ENCODE peak calls at places on chromosomes 7 and 10, in four cellular contexts. One of them, this sample, is unnamed.
A peak's percentile ranks its signal among the peaks of the same experiment; 100 is the strongest.

GRCh38 chr7:10237306-10237705 is 736.4 kb upstream of the PHF14 start:
- DNase-seq in GM12878: no peak
- DNase-seq in right cardiac atrium: no peak
- DNase-seq in trophoblast cell: peak; percentile 84
- DNase-seq in this sample: no peak

GRCh38 chr10:32953277-32953927 is 4.6 kb downstream of the ITGB1 start:
- DNase-seq in trophoblast cell: peak; percentile 40
- DNase-seq in right cardiac atrium: no peak
- DNase-seq in GM12878: no peak
- DNase-seq in this sample: no peak

GRCh38 chr7:101795461-101795860 is 22.0 kb upstream of the CUX1 start:
- DNase-seq in right cardiac atrium: no peak
- DNase-seq in trophoblast cell: no peak
- DNase-seq in GM12878: no peak
- DNase-seq in this sample: peak; percentile 35

GRCh38 chr7:130975731-130976130 is 241.7 kb upstream of the KLF14 start:
- DNase-seq in GM12878: no peak
- DNase-seq in trophoblast cell: no peak
- DNase-seq in right cardiac atrium: no peak
- DNase-seq in this sample: no peak

GRCh38 chr7:79412915-79413314 is 40.6 kb downstream of the MAGI2 start:
- DNase-seq in right cardiac atrium: no peak
- DNase-seq in GM12878: no peak
- DNase-seq in trophoblast cell: no peak
- DNase-seq in this sample: no peak

GRCh38 chr10:34816067-34817002 is 1.2 kb upstream of the PARD3 start:
- DNase-seq in GM12878: no peak
- DNase-seq in trophoblast cell: peak; percentile 67
- DNase-seq in right cardiac atrium: no peak
- DNase-seq in this sample: peak; percentile 63

GRCh38 chr7:120273476-120273975 is 551 bp downstream of the KCND2 start:
- DNase-seq in trophoblast cell: peak; percentile 23
- DNase-seq in GM12878: peak; percentile 15
- DNase-seq in right cardiac atrium: no peak
- DNase-seq in this sample: no peak

GRCh38 chr10:45487738-45488137 is 113.7 kb downstream of the ALOX5 start:
- DNase-seq in GM12878: no peak
- DNase-seq in right cardiac atrium: no peak
- DNase-seq in trophoblast cell: no peak
- DNase-seq in this sample: no peak

GRCh38 chr10:71600856-71601255 is 118.7 kb downstream of the C10orf105 start:
- DNase-seq in trophoblast cell: peak; percentile 40
- DNase-seq in right cardiac atrium: no peak
- DNase-seq in GM12878: no peak
- DNase-seq in this sample: no peak

GRCh38 chr10:133335238-133336122 is 1.2 kb downstream of the CALY start:
- DNase-seq in right cardiac atrium: peak; percentile 73
- DNase-seq in trophoblast cell: peak; percentile 51
- DNase-seq in GM12878: no peak
- DNase-seq in this sample: peak; percentile 85

GRCh38 chr7:51261950-51262795 is 54.4 kb downstream of the COBL start:
- DNase-seq in trophoblast cell: no peak
- DNase-seq in right cardiac atrium: no peak
- DNase-seq in GM12878: no peak
- DNase-seq in this sample: no peak

GRCh38 chr7:50119815-50120637 is 27.0 kb upstream of the ZPBP start:
- DNase-seq in GM12878: no peak
- DNase-seq in right cardiac atrium: no peak
- DNase-seq in trophoblast cell: no peak
- DNase-seq in this sample: no peak

GRCh38 chr7:155908385-155908784 is 96.1 kb upstream of the SHH start:
- DNase-seq in right cardiac atrium: no peak
- DNase-seq in GM12878: no peak
- DNase-seq in trophoblast cell: no peak
- DNase-seq in this sample: no peak

GRCh38 chr10:5944389-5945202 is 32.7 kb downstream of the IL15RA start:
- DNase-seq in GM12878: no peak
- DNase-seq in right cardiac atrium: peak; percentile 89
- DNase-seq in trophoblast cell: no peak
- DNase-seq in this sample: no peak

GRCh38 chr10:126049741-126050140 is 153.4 kb downstream of the FANK1 start:
- DNase-seq in right cardiac atrium: peak; percentile 53
- DNase-seq in trophoblast cell: no peak
- DNase-seq in GM12878: no peak
- DNase-seq in this sample: no peak

GRCh38 chr10:28113202-28113601 is 114.3 kb upstream of the ODAD2 start:
- DNase-seq in trophoblast cell: no peak
- DNase-seq in GM12878: no peak
- DNase-seq in right cardiac atrium: no peak
- DNase-seq in this sample: no peak

GRCh38 chr7:106127984-106128780 is 16.1 kb upstream of the SYPL1 start:
- DNase-seq in GM12878: no peak
- DNase-seq in trophoblast cell: peak; percentile 72
- DNase-seq in right cardiac atrium: no peak
- DNase-seq in this sample: no peak

GRCh38 chr10:117223413-117224035 is 17.4 kb upstream of the SLC18A2 start:
- DNase-seq in right cardiac atrium: no peak
- DNase-seq in trophoblast cell: no peak
- DNase-seq in GM12878: no peak
- DNase-seq in this sample: no peak

GRCh38 chr10:2924425-2924824 is 142.9 kb upstream of the PFKP start:
- DNase-seq in GM12878: no peak
- DNase-seq in trophoblast cell: no peak
- DNase-seq in right cardiac atrium: no peak
- DNase-seq in this sample: no peak

GRCh38 chr10:74047304-74047703 is 49.4 kb downstream of the VCL start:
- DNase-seq in right cardiac atrium: no peak
- DNase-seq in trophoblast cell: no peak
- DNase-seq in GM12878: no peak
- DNase-seq in this sample: no peak

GRCh38 chr7:2355079-2356008 is 717 bp downstream of the EIF3B start:
- DNase-seq in right cardiac atrium: peak; percentile 34
- DNase-seq in GM12878: no peak
- DNase-seq in trophoblast cell: peak; percentile 45
- DNase-seq in this sample: peak; percentile 91

GRCh38 chr10:14606633-14607032 is 168.1 kb downstream of the FAM107B start:
- DNase-seq in GM12878: no peak
- DNase-seq in right cardiac atrium: no peak
- DNase-seq in trophoblast cell: no peak
- DNase-seq in this sample: no peak

GRCh38 chr10:123147635-123148413 is at the start of gene HMX2:
- DNase-seq in trophoblast cell: no peak
- DNase-seq in right cardiac atrium: no peak
- DNase-seq in GM12878: no peak
- DNase-seq in this sample: peak; percentile 74

GRCh38 chr7:98222533-98223195 is 11.4 kb downstream of the BHLHA15 start:
- DNase-seq in trophoblast cell: no peak
- DNase-seq in right cardiac atrium: no peak
- DNase-seq in GM12878: no peak
- DNase-seq in this sample: peak; percentile 71

GRCh38 chr10:3310016-3310415 is 137.4 kb upstream of the PITRM1 start:
- DNase-seq in trophoblast cell: no peak
- DNase-seq in GM12878: no peak
- DNase-seq in right cardiac atrium: no peak
- DNase-seq in this sample: no peak

GRCh38 chr10:118840071-118840775 is 85.5 kb upstream of the CACUL1 start:
- DNase-seq in trophoblast cell: no peak
- DNase-seq in right cardiac atrium: no peak
- DNase-seq in GM12878: no peak
- DNase-seq in this sample: no peak

GRCh38 chr10:81961451-81962184 is 86.6 kb downstream of the NRG3 start:
- DNase-seq in right cardiac atrium: no peak
- DNase-seq in GM12878: no peak
- DNase-seq in trophoblast cell: no peak
- DNase-seq in this sample: no peak

GRCh38 chr10:86533328-86533727 is 11.7 kb upstream of the WAPL start:
- DNase-seq in right cardiac atrium: no peak
- DNase-seq in GM12878: no peak
- DNase-seq in trophoblast cell: no peak
- DNase-seq in this sample: no peak

GRCh38 chr10:57818522-57818921 is 449.2 kb downstream of the IPMK start:
- DNase-seq in GM12878: no peak
- DNase-seq in trophoblast cell: no peak
- DNase-seq in right cardiac atrium: no peak
- DNase-seq in this sample: no peak

GRCh38 chr10:20877986-20878979 is 18.8 kb downstream of the NEBL start:
- DNase-seq in GM12878: no peak
- DNase-seq in trophoblast cell: no peak
- DNase-seq in right cardiac atrium: no peak
- DNase-seq in this sample: no peak

GRCh38 chr10:14584643-14585042 is 190.1 kb downstream of the FAM107B start:
- DNase-seq in trophoblast cell: no peak
- DNase-seq in GM12878: no peak
- DNase-seq in right cardiac atrium: no peak
- DNase-seq in this sample: no peak

GRCh38 chr7:8144856-8145255 is 117.1 kb downstream of the ICA1 start:
- DNase-seq in GM12878: no peak
- DNase-seq in trophoblast cell: no peak
- DNase-seq in right cardiac atrium: no peak
- DNase-seq in this sample: no peak

GRCh38 chr7:8146156-8146555 is 115.8 kb downstream of the ICA1 start:
- DNase-seq in right cardiac atrium: no peak
- DNase-seq in GM12878: no peak
- DNase-seq in trophoblast cell: no peak
- DNase-seq in this sample: no peak

GRCh38 chr7:8136331-8136730 is 125.6 kb downstream of the ICA1 start:
- DNase-seq in trophoblast cell: no peak
- DNase-seq in GM12878: no peak
- DNase-seq in right cardiac atrium: no peak
- DNase-seq in this sample: no peak

GRCh38 chr7:8143151-8143874 is 118.7 kb downstream of the ICA1 start:
- DNase-seq in GM12878: no peak
- DNase-seq in trophoblast cell: no peak
- DNase-seq in right cardiac atrium: no peak
- DNase-seq in this sample: no peak

DNA sequence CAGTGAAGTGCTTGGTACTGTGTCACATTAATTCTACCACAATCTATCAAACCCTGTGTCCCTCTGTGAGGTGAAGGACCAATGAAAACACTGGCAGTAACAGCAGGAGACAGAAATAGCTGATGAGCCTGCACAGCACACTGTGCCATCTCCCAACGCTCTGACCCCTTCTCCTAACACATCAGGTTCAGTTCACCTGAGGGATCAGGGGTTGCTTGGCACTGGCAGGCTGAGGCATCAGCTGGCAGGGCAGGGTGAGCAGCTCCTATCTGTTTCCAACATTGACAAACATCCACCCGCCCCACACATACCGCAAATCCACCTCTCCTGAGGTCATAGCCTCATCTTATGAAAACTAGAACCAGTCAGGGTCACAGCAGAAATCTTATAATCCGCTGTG is 120.9 kb downstream of the ICA1 start:
- DNase-seq in GM12878: no peak
- DNase-seq in trophoblast cell: no peak
- DNase-seq in right cardiac atrium: no peak
- DNase-seq in this sample: no peak
- H3K4me3 ChIP-seq in GM12878: no peak overlapping the region
- H3K4me3 ChIP-seq in trophoblast cell: peak overlapping the region; percentile 31
- H3K4me3 ChIP-seq in right cardiac atrium: no peak overlapping the region
- H3K4me3 ChIP-seq in this sample: no peak overlapping the region

GRCh38 chr7:115995701-115996100 is 34.9 kb downstream of the TFEC start:
- DNase-seq in right cardiac atrium: no peak
- DNase-seq in GM12878: no peak
- DNase-seq in trophoblast cell: peak; percentile 85
- DNase-seq in this sample: no peak

DNA sequence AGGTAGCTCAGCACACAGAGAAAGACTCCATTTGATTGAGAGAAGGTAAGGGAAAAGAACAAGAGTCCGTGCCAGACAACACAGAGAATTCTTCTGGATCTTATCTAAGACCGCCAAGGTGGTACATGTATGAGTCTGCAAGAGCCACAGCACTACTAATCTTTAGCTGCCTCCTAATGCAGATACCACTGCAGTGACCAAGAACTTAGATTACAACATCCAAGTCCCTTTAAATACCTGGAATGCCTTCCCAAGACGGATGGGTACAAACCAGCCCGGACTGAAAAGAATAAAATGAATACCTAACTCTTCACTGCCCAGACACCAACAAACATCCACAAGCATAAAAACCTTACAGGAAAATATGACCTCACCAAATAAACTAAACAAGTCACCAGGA is 33.3 kb downstream of the TFEC start:
- DNase-seq in GM12878: no peak
- DNase-seq in trophoblast cell: peak; percentile 91
- DNase-seq in right cardiac atrium: no peak
- DNase-seq in this sample: no peak
- H3K9me3 ChIP-seq in GM12878: no peaks in the 10 kb centered on the region
- H3K9me3 ChIP-seq in trophoblast cell: no peaks in the 10 kb centered on the region
- H3K9me3 ChIP-seq in right cardiac atrium: no peaks in the 10 kb centered on the region
- H3K9me3 ChIP-seq in this sample: peaks cover 4% of the 10 kb centered on the region

GRCh38 chr7:22588396-22588795 is 88.4 kb upstream of the STEAP1B start:
- DNase-seq in right cardiac atrium: no peak
- DNase-seq in trophoblast cell: peak; percentile 65
- DNase-seq in GM12878: no peak
- DNase-seq in this sample: no peak

GRCh38 chr7:22587322-22587721 is 87.3 kb upstream of the STEAP1B start:
- DNase-seq in trophoblast cell: no peak
- DNase-seq in right cardiac atrium: no peak
- DNase-seq in GM12878: no peak
- DNase-seq in this sample: no peak

GRCh38 chr7:22584179-22584578 is 84.2 kb upstream of the STEAP1B start:
- DNase-seq in trophoblast cell: no peak
- DNase-seq in GM12878: no peak
- DNase-seq in right cardiac atrium: no peak
- DNase-seq in this sample: no peak

GRCh38 chr7:22586101-22586805 is 86.3 kb upstream of the STEAP1B start:
- DNase-seq in right cardiac atrium: no peak
- DNase-seq in GM12878: no peak
- DNase-seq in trophoblast cell: no peak
- DNase-seq in this sample: no peak

DNA sequence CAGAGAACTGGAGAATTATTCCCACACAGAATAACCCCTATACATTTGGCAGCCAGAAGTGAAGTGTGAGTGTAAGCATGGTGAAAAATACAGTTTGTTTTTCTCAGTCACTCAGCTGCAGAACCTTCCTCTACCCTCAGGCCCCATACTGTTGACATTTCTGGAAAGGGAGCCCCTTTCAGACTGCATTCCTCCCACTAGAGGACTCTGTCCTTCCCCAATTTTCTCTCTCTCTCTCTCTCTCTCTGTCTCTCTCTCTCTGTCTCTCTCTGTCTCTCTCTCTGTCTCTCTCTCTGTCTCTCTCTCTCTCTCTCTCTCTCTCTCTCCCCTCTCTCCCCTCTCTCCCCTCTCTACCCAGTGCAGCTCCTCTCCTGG is 86.8 kb upstream of the STEAP1B start:
- DNase-seq in GM12878: no peak
- DNase-seq in right cardiac atrium: no peak
- DNase-seq in trophoblast cell: peak; percentile 53
- DNase-seq in this sample: no peak
- H3K27ac ChIP-seq in GM12878: no peak overlapping the region
- H3K27ac ChIP-seq in right cardiac atrium: no peak overlapping the region
- H3K27ac ChIP-seq in trophoblast cell: peak overlapping the region; percentile 7
- H3K27ac ChIP-seq in this sample: peak overlapping the region; percentile 45

GRCh38 chr7:65002972-65003585 is 3.4 kb downstream of the ERV3-1 start:
- DNase-seq in trophoblast cell: no peak
- DNase-seq in right cardiac atrium: no peak
- DNase-seq in GM12878: no peak
- DNase-seq in this sample: no peak
- H3K4me3 ChIP-seq in trophoblast cell: no peak overlapping the region
- H3K4me3 ChIP-seq in right cardiac atrium: no peak overlapping the region
- H3K4me3 ChIP-seq in GM12878: no peak overlapping the region
- H3K4me3 ChIP-seq in this sample: no peak overlapping the region

GRCh38 chr7:6675807-6676405 is 30.8 kb downstream of the ZNF12 start:
- DNase-seq in GM12878: no peak
- DNase-seq in right cardiac atrium: no peak
- DNase-seq in trophoblast cell: no peak
- DNase-seq in this sample: no peak
- H3K9me3 ChIP-seq in GM12878: peaks cover 20% of the 10 kb centered on the region
- H3K9me3 ChIP-seq in right cardiac atrium: peaks cover 15% of the 10 kb centered on the region
- H3K9me3 ChIP-seq in trophoblast cell: peaks cover 19% of the 10 kb centered on the region
- H3K9me3 ChIP-seq in this sample: peaks cover 91% of the 10 kb centered on the region

This sample was measured in spleen.